ENCODE peak calls at places on chromosomes 1 and 21, in five cellular contexts. A is right cardiac atrium, M is GM12878, X is aorta, Q is natural killer cell. S is an unnamed sample.

GRCh38 chr1:202084791-202085681 is 37.7 kb upstream of the GPR37L1 start:
- ATAC-seq in A (peak; percentile 68), M (peak; percentile 34), X (peak; percentile 12), Q (no peak), S (no peak)

GRCh38 chr1:162861101-162861500 is at the start of gene CCDC190:
- ATAC-seq in A (peak; percentile 95), M (no peak), X (peak; percentile 89), Q (no peak), S (no peak)

GRCh38 chr1:33298623-33299277 is 22.1 kb downstream of the A3GALT2 start:
- ATAC-seq in A (peak; percentile 63), M (peak; percentile 88), X (peak; percentile 62), Q (peak; percentile 71), S (peak; percentile 57)

GRCh38 chr21:27369234-27369633 is 402.3 kb upstream of the ADAMTS5 start:
- ATAC-seq in A (no peak), M (no peak), X (no peak), Q (no peak), S (no peak)

GRCh38 chr1:59776960-59777852 is 37.5 kb upstream of the HOOK1 start:
- ATAC-seq in A (peak; percentile 11), M (no peak), X (no peak), Q (no peak), S (no peak)

GRCh38 chr1:88650676-88651418 is 33.2 kb upstream of the PKN2 start:
- ATAC-seq in A (no peak), M (no peak), X (no peak), Q (no peak), S (no peak)

GRCh38 chr1:232594768-232595698 is 34.9 kb downstream of the SIPA1L2 start:
- ATAC-seq in A (no peak), M (no peak), X (no peak), Q (no peak), S (no peak)

GRCh38 chr1:97571760-97572159 is 349.1 kb downstream of the DPYD start:
- ATAC-seq in A (no peak), M (no peak), X (no peak), Q (no peak), S (no peak)

GRCh38 chr1:228664399-228664914 is 70.8 kb upstream of the RHOU start:
- ATAC-seq in A (peak; percentile 40), M (peak; percentile 56), X (peak; percentile 65), Q (peak; percentile 46), S (peak; percentile 45)

GRCh38 chr1:217534566-217534965 is 96.3 kb downstream of the GPATCH2 start:
- ATAC-seq in A (no peak), M (no peak), X (no peak), Q (no peak), S (no peak)

GRCh38 chr1:177928194-177928593 is 41.7 kb downstream of the SEC16B start:
- ATAC-seq in A (no peak), M (no peak), X (no peak), Q (no peak), S (no peak)

GRCh38 chr21:42039470-42039901 is 29.3 kb upstream of the ZBTB21 start:
- ATAC-seq in A (peak; percentile 22), M (no peak), X (peak; percentile 56), Q (no peak), S (peak; percentile 12)

GRCh38 chr1:203564024-203564423 is 62.6 kb upstream of the ATP2B4 start:
- ATAC-seq in A (no peak), M (no peak), X (peak; percentile 33), Q (no peak), S (no peak)

GRCh38 chr1:227766015-227766634 is 30.9 kb downstream of the SNAP47 start:
- ATAC-seq in A (peak; percentile 17), M (peak; percentile 47), X (no peak), Q (peak; percentile 83), S (peak; percentile 90)

GRCh38 chr1:25743164-25744139 is 56.5 kb upstream of the SELENON start:
- ATAC-seq in A (peak; percentile 90), M (peak; percentile 64), X (peak; percentile 90), Q (no peak), S (no peak)

GRCh38 chr1:13701274-13701650 is 1.3 kb downstream of the PRDM2 start:
- ATAC-seq in A (no peak), M (peak; percentile 53), X (no peak), Q (no peak), S (peak; percentile 66)

GRCh38 chr1:24102966-24103365 is 9.0 kb downstream of the MYOM3 start:
- ATAC-seq in A (peak; percentile 72), M (no peak), X (peak; percentile 54), Q (no peak), S (no peak)

GRCh38 chr1:50183734-50184133 is 75.0 kb downstream of the ELAVL4 start:
- ATAC-seq in A (no peak), M (no peak), X (no peak), Q (no peak), S (no peak)

GRCh38 chr1:109307363-109308021 is 681 bp upstream of the MYBPHL start:
- ATAC-seq in A (peak; percentile 86), M (peak; percentile 82), X (no peak), Q (no peak), S (peak; percentile 89)

GRCh38 chr21:46500224-46500861 is 41.7 kb downstream of the DIP2A start:
- ATAC-seq in A (no peak), M (peak; percentile 62), X (no peak), Q (peak; percentile 91), S (no peak)

GRCh38 chr1:69739181-69739580 is 171.5 kb downstream of the LRRC7 start:
- ATAC-seq in A (no peak), M (no peak), X (no peak), Q (no peak), S (no peak)

GRCh38 chr1:7929637-7930036 is 11.0 kb downstream of the TNFRSF9 start:
- ATAC-seq in A (no peak), M (no peak), X (no peak), Q (peak; percentile 7), S (no peak)

GRCh38 chr1:199264911-199265310 is 626.1 kb downstream of the PTPRC start:
- ATAC-seq in A (no peak), M (no peak), X (no peak), Q (no peak), S (no peak)

GRCh38 chr1:53343831-53344668 is 16.2 kb upstream of the LRP8 start:
- ATAC-seq in A (no peak), M (no peak), X (no peak), Q (no peak), S (no peak)

GRCh38 chr1:228471762-228472398 is 15.3 kb upstream of the RNF187 start:
- ATAC-seq in A (peak; percentile 37), M (peak; percentile 92), X (no peak), Q (peak; percentile 86), S (no peak)

GRCh38 chr1:23568608-23569383 is 9.5 kb upstream of the ID3 start:
- ATAC-seq in A (peak; percentile 17), M (no peak), X (peak; percentile 44), Q (no peak), S (no peak)

S was measured in stimulated activated memory B cell treated with anti-CD40 and anti-IgM and Interleukin-4, amounts not matched to agents 10 μg/mL and 1 μg/mL and 100 μg/mL, for 72 hours.